ENCODE peak calls at places on chromosomes 7 and 10, in four cellular contexts. T is psoas muscle, L is Panc1, Y is NCI-H2171 treated with DMSO at 0.1 percent for 48 hours. I is an unnamed sample.

GRCh38 chr7:46233585-46234329 is 312.7 kb upstream of the IGFBP3 start:
- DNase-seq in L (no peak), Y (no peak), T (no peak), I (no peak)

GRCh38 chr10:34627331-34627730 is 187.8 kb downstream of the PARD3 start:
- DNase-seq in T (no peak), Y (no peak), L (no peak), I (no peak)

GRCh38 chr7:92421676-92422435 is 25.4 kb upstream of the GATAD1 start:
- DNase-seq in L (no peak), Y (peak), T (no peak), I (no peak)

GRCh38 chr7:99374121-99375064 is at the start of gene ARPC1B:
- DNase-seq in Y (no peak), L (no peak), T (peak), I (peak)

GRCh38 chr7:6164010-6164409 is 108.4 kb downstream of the CYTH3 start:
- DNase-seq in L (no peak), T (no peak), Y (no peak), I (no peak)

GRCh38 chr10:84605802-84606201 is 277.4 kb downstream of the CCSER2 start:
- DNase-seq in L (no peak), Y (no peak), T (no peak), I (no peak)

GRCh38 chr10:32410569-32410968 is 35.4 kb upstream of the CCDC7 start:
- DNase-seq in Y (no peak), T (no peak), L (no peak), I (no peak)

GRCh38 chr7:2521952-2522591 is 2.5 kb downstream of the LFNG start:
- DNase-seq in T (peak), Y (no peak), L (no peak), I (no peak)

GRCh38 chr10:86254081-86254480 is 112.5 kb downstream of the GRID1 start:
- DNase-seq in T (no peak), L (no peak), Y (no peak), I (no peak)

GRCh38 chr7:73718438-73718881 is 1.0 kb downstream of the STX1A start:
- DNase-seq in Y (no peak), L (no peak), T (no peak), I (no peak)

GRCh38 chr7:30390872-30391646 is 87.5 kb downstream of the NOD1 start:
- DNase-seq in L (no peak), T (no peak), Y (no peak), I (no peak)

GRCh38 chr7:29255839-29256782 is 61.5 kb downstream of the CHN2 start:
- DNase-seq in L (no peak), Y (peak), T (no peak), I (no peak)

GRCh38 chr7:74043523-74043951 is 15.6 kb downstream of the ELN start:
- DNase-seq in L (no peak), T (no peak), Y (peak), I (no peak)

GRCh38 chr7:51226042-51226755 is 90.4 kb downstream of the COBL start:
- DNase-seq in T (no peak), L (no peak), Y (no peak), I (no peak)

I was measured in DMS 273 treated with DMSO at 0.1 percent for 48 hours.